ENCODE peak calls at places on chromosomes 7 and 10, in nine cellular contexts. A is IMR-90, E is breast epithelium, U is GM12878, Y is NB4, T is fibroblast of pulmonary artery, L is AG09309, F is adrenal gland, D is GM06990. Q is an unnamed sample.

GRCh38 chr10:29736325-29737208 is 101.8 kb upstream of the SVIL start:
- DNase-seq in A (peak; percentile 55), E (peak; percentile 46), U (no peak), Y (no peak), T (peak; percentile 50), L (no peak), F (peak; percentile 48), D (no peak), Q (peak; percentile 56)

GRCh38 chr7:85014936-85015335 is 171.9 kb downstream of the SEMA3D start:
- DNase-seq in A (no peak), E (no peak), U (no peak), Y (peak; percentile 29), T (no peak), L (no peak), F (no peak), D (no peak), Q (no peak)

GRCh38 chr7:465710-466400 is 53.8 kb downstream of the PDGFA start:
- DNase-seq in A (no peak), E (peak; percentile 17), U (no peak), Y (no peak), T (no peak), L (no peak), F (peak; percentile 4), D (no peak), Q (no peak)

GRCh38 chr7:45890902-45891461 is 2.7 kb downstream of the IGFBP1 start:
- DNase-seq in A (peak; percentile 53), E (no peak), U (no peak), Y (peak; percentile 45), T (peak; percentile 68), L (no peak), F (no peak), D (no peak), Q (peak; percentile 73)

GRCh38 chr10:69692891-69693290 is 62.8 kb downstream of the FAM241B start:
- DNase-seq in A (no peak), E (no peak), U (no peak), Y (no peak), T (no peak), L (no peak), F (no peak), D (no peak), Q (no peak)

GRCh38 chr7:43764039-43764789 is 5.7 kb downstream of the BLVRA start:
- DNase-seq in A (no peak), E (peak; percentile 67), U (no peak), Y (no peak), T (peak; percentile 53), L (no peak), F (no peak), D (peak; percentile 28), Q (no peak)

GRCh38 chr10:71040326-71040725 is 152.0 kb upstream of the PCBD1 start:
- DNase-seq in A (no peak), E (no peak), U (no peak), Y (peak; percentile 21), T (no peak), L (no peak), F (no peak), D (no peak), Q (no peak)

GRCh38 chr7:102264367-102264891 is 22.2 kb upstream of the SH2B2 start:
- DNase-seq in A (peak; percentile 78), E (no peak), U (no peak), Y (peak; percentile 83), T (peak; percentile 57), L (no peak), F (no peak), D (no peak), Q (no peak)

GRCh38 chr10:9709849-9710248 is 1307.8 kb upstream of the CELF2 start:
- DNase-seq in A (peak; percentile 31), E (no peak), U (no peak), Y (no peak), T (peak; percentile 6), L (no peak), F (no peak), D (no peak), Q (no peak)

GRCh38 chr7:143882020-143882610 is 19.9 kb downstream of the TCAF1 start:
- DNase-seq in A (peak; percentile 59), E (no peak), U (no peak), Y (no peak), T (peak; percentile 85), L (no peak), F (peak; percentile 84), D (no peak), Q (peak; percentile 65)

GRCh38 chr10:31578181-31578852 is 259.3 kb downstream of the ZEB1 start:
- DNase-seq in A (no peak), E (no peak), U (no peak), Y (no peak), T (no peak), L (no peak), F (no peak), D (no peak), Q (no peak)

GRCh38 chr7:116446179-116446855 is 53.2 kb upstream of the CAV2 start:
- DNase-seq in A (no peak), E (no peak), U (no peak), Y (no peak), T (peak; percentile 75), L (no peak), F (no peak), D (no peak), Q (no peak)

GRCh38 chr10:102408081-102408727 is 10.4 kb downstream of the PSD start:
- DNase-seq in A (no peak), E (no peak), U (no peak), Y (no peak), T (no peak), L (no peak), F (no peak), D (no peak), Q (no peak)

GRCh38 chr7:139169816-139170215 is 60.3 kb upstream of the ZC3HAV1 start:
- DNase-seq in A (peak; percentile 29), E (no peak), U (no peak), Y (no peak), T (no peak), L (no peak), F (no peak), D (no peak), Q (no peak)

GRCh38 chr10:93397020-93397419 is 85.1 kb downstream of the MYOF start:
- DNase-seq in A (peak; percentile 61), E (no peak), U (no peak), Y (no peak), T (no peak), L (no peak), F (no peak), D (no peak), Q (peak; percentile 43)

DNA sequence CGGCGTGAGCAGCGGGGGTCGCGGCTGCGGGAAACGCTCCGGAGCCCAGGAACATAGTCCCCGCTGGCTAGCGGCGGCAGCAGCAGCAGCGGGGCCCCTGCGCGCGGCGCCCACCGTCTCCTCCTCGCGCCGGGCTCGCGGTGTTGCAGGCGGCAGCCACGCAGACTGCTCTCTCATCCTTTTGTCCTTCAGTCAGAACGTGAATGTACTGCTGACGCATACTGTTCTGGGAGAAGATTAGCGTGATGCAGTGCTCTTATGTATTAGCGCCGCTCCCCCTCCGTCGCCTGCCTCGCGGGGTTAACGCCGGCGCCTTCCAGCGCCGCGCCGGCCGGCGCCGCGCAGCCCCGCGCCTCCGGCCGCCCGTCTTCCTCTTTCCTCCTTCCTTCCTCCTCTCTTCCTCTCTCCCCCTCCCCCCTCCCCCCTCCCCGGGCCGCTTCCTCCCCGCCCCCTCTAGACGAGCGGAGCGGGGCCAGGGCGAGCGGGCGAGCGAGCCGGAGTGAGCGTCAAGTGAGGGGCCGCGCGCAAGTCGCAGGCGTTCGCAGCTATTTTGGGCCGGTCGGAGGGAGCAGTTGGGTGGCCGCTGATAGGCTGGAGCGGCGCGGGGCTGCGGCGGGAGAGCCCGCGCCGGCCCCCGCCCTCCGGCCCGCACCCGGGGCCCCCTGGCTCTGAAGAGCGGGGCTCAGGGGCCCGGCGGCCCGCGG is 816 bp upstream of the LRRC4 start:
- DNase-seq in A (peak; percentile 96), E (no peak), U (no peak), Y (no peak), T (peak; percentile 92), L (peak; percentile 74), F (peak; percentile 84), D (peak; percentile 47), Q (peak; percentile 87)
- TF ChIP-seq CTCF in A (peak; percentile 49), E (no peak), U (no peak), Y (no peak), T (peak; percentile 10), L (peak; percentile 21), F (peak; percentile 25), D (no peak), Q (peak; percentile 36)

GRCh38 chr7:28277364-28277763 is 96.8 kb upstream of the JAZF1 start:
- DNase-seq in A (no peak), E (no peak), U (no peak), Y (no peak), T (no peak), L (no peak), F (no peak), D (no peak), Q (no peak)

GRCh38 chr7:28269700-28270361 is 89.2 kb upstream of the JAZF1 start:
- DNase-seq in A (no peak), E (no peak), U (no peak), Y (peak; percentile 78), T (no peak), L (no peak), F (no peak), D (no peak), Q (no peak)

GRCh38 chr7:28270536-28270935 is 89.9 kb upstream of the JAZF1 start:
- DNase-seq in A (no peak), E (no peak), U (no peak), Y (no peak), T (no peak), L (no peak), F (no peak), D (no peak), Q (no peak)

GRCh38 chr7:28276303-28276702 is 95.7 kb upstream of the JAZF1 start:
- DNase-seq in A (no peak), E (no peak), U (no peak), Y (no peak), T (no peak), L (no peak), F (no peak), D (no peak), Q (peak; percentile 17)

GRCh38 chr7:28272461-28272877 is 91.9 kb upstream of the JAZF1 start:
- DNase-seq in A (peak; percentile 68), E (no peak), U (no peak), Y (peak; percentile 82), T (peak; percentile 65), L (peak; percentile 18), F (peak; percentile 50), D (no peak), Q (peak; percentile 62)
- H3K4me3 ChIP-seq in A (no peak overlapping the region), E (peak overlapping the region; percentile 50), U (no peak overlapping the region), Y (no peak overlapping the region), T (no peak overlapping the region), L (no peak overlapping the region), F (no peak overlapping the region), D (no peak overlapping the region), Q (no peak overlapping the region)

GRCh38 chr7:20158684-20159083 is 58.5 kb downstream of the MACC1 start:
- DNase-seq in A (peak; percentile 36), E (no peak), U (no peak), Y (peak; percentile 49), T (peak; percentile 68), L (no peak), F (no peak), D (no peak), Q (peak; percentile 80)
- TF ChIP-seq CTCF in A (peak; percentile 50), E (no peak), U (peak; percentile 54), Y (peak; percentile 33), T (peak; percentile 53), L (peak; percentile 18), F (no peak), D (peak; percentile 35), Q (peak; percentile 38)

GRCh38 chr7:158313931-158314330 is 273.7 kb downstream of the PTPRN2 start:
- DNase-seq in A (no peak), E (no peak), U (no peak), Y (no peak), T (no peak), L (no peak), F (no peak), D (no peak), Q (no peak)
- H3K4me3 ChIP-seq in A (no peak overlapping the region), E (no peak overlapping the region), U (no peak overlapping the region), Y (no peak overlapping the region), T (no peak overlapping the region), L (no peak overlapping the region), F (no peak overlapping the region), D (no peak overlapping the region), Q (no peak overlapping the region)

Q was measured in fibroblast of the aortic adventitia.